ENCODE peak calls at places on chromosomes 4 and X, in six cellular contexts. A is A549; Y is pancreas; M is Jurkat, Clone E6-1; D is lower lobe of right lung; P is esophagus squamous epithelium. Z is an unnamed sample.

GRCh38 chr4:79576480-79576803 is 168.4 kb upstream of the GK2 start:
- DNase-seq in A (no peak), Y (no peak), M (peak), D (no peak), P (no peak), Z (peak)

GRCh38 chr4:40856836-40857362 is 107.1 kb downstream of the NSUN7 start:
- DNase-seq in A (peak), Y (peak), M (peak), D (peak), P (no peak), Z (peak)

GRCh38 chr4:7911044-7911578 is 28.6 kb downstream of the AFAP1 start:
- DNase-seq in A (no peak), Y (no peak), M (no peak), D (no peak), P (no peak), Z (peak)

GRCh38 chrX:35890699-35891098 is 28.8 kb upstream of the CFAP47 start:
- DNase-seq in A (peak), Y (no peak), M (peak), D (no peak), P (no peak), Z (peak)

GRCh38 chr4:29565256-29565655 is 1154.9 kb upstream of the PCDH7 start:
- DNase-seq in A (no peak), Y (no peak), M (no peak), D (no peak), P (no peak), Z (no peak)

GRCh38 chr4:24160358-24160757 is 270.5 kb upstream of the PPARGC1A start:
- DNase-seq in A (no peak), Y (no peak), M (no peak), D (no peak), P (no peak), Z (no peak)

GRCh38 chrX:1502241-1502640 is 34.7 kb downstream of the P2RY8 start:
- DNase-seq in A (no peak), Y (no peak), M (no peak), D (no peak), P (no peak), Z (no peak)

GRCh38 chr4:170446782-170447181 is 357.0 kb upstream of the AADAT start:
- DNase-seq in A (no peak), Y (no peak), M (no peak), D (no peak), P (no peak), Z (no peak)

GRCh38 chrX:119763175-119763574 is 4.8 kb downstream of the SOWAHD start:
- DNase-seq in A (no peak), Y (no peak), M (no peak), D (no peak), P (no peak), Z (no peak)

GRCh38 chr4:102826105-102826889 is 1.1 kb downstream of the UBE2D3 start:
- DNase-seq in A (no peak), Y (peak), M (no peak), D (no peak), P (no peak), Z (no peak)

GRCh38 chrX:105191878-105192277 is 28.6 kb downstream of the TEX13A start:
- DNase-seq in A (no peak), Y (no peak), M (no peak), D (no peak), P (no peak), Z (peak)

GRCh38 chrX:39821709-39822095 is 276.1 kb downstream of the BCOR start:
- DNase-seq in A (no peak), Y (peak), M (no peak), D (no peak), P (no peak), Z (no peak)

GRCh38 chr4:41013746-41014145 is 200.6 kb downstream of the APBB2 start:
- DNase-seq in A (no peak), Y (no peak), M (no peak), D (no peak), P (no peak), Z (no peak)

GRCh38 chr4:169906104-169906503 is 120.1 kb downstream of the MFAP3L start:
- DNase-seq in A (no peak), Y (no peak), M (no peak), D (no peak), P (no peak), Z (no peak)

GRCh38 chr4:147821555-147821954 is 89.7 kb downstream of the ARHGAP10 start:
- DNase-seq in A (no peak), Y (no peak), M (no peak), D (no peak), P (no peak), Z (no peak)

GRCh38 chr4:85455942-85456341 is 19.0 kb upstream of the ARHGAP24 start:
- DNase-seq in A (no peak), Y (no peak), M (no peak), D (no peak), P (no peak), Z (no peak)

GRCh38 chr4:17066241-17066640 is 167.8 kb upstream of the LDB2 start:
- DNase-seq in A (no peak), Y (no peak), M (no peak), D (no peak), P (no peak), Z (no peak)

GRCh38 chr4:158209825-158210807 is at the start of gene TMEM144:
- DNase-seq in A (peak), Y (peak), M (no peak), D (peak), P (peak), Z (peak)

GRCh38 chr4:14234330-14234729 is 606.8 kb upstream of the BOD1L1 start:
- DNase-seq in A (no peak), Y (no peak), M (no peak), D (no peak), P (no peak), Z (no peak)

GRCh38 chr4:73317092-73317491 is 58.5 kb upstream of the ANKRD17 start:
- DNase-seq in A (no peak), Y (no peak), M (no peak), D (no peak), P (no peak), Z (no peak)

GRCh38 chr4:37762294-37763163 is 64.0 kb upstream of the PGM2 start:
- DNase-seq in A (no peak), Y (no peak), M (peak), D (no peak), P (no peak), Z (peak)

GRCh38 chr4:172573899-172574298 is 594.7 kb upstream of the GALNT7 start:
- DNase-seq in A (no peak), Y (no peak), M (no peak), D (no peak), P (no peak), Z (no peak)

GRCh38 chr4:45484740-45485139 is 639.1 kb downstream of the GABRG1 start:
- DNase-seq in A (no peak), Y (no peak), M (no peak), D (no peak), P (no peak), Z (no peak)

GRCh38 chrX:155612312-155613224 is at the start of gene TMLHE:
- DNase-seq in A (peak), Y (peak), M (peak), D (peak), P (no peak), Z (peak)

GRCh38 chr4:8316251-8316771 is 46.8 kb downstream of the HTRA3 start:
- DNase-seq in A (no peak), Y (peak), M (no peak), D (no peak), P (no peak), Z (no peak)

GRCh38 chrX:132651411-132652086 is 162.7 kb upstream of the MBNL3 start:
- DNase-seq in A (no peak), Y (no peak), M (no peak), D (no peak), P (no peak), Z (no peak)

GRCh38 chrX:40130207-40130606 is 32.4 kb upstream of the BCOR start:
- DNase-seq in A (peak), Y (no peak), M (no peak), D (no peak), P (no peak), Z (peak)

GRCh38 chr4:154658680-154659402 is 46.4 kb upstream of the FGG start:
- DNase-seq in A (no peak), Y (no peak), M (no peak), D (no peak), P (no peak), Z (no peak)

DNA sequence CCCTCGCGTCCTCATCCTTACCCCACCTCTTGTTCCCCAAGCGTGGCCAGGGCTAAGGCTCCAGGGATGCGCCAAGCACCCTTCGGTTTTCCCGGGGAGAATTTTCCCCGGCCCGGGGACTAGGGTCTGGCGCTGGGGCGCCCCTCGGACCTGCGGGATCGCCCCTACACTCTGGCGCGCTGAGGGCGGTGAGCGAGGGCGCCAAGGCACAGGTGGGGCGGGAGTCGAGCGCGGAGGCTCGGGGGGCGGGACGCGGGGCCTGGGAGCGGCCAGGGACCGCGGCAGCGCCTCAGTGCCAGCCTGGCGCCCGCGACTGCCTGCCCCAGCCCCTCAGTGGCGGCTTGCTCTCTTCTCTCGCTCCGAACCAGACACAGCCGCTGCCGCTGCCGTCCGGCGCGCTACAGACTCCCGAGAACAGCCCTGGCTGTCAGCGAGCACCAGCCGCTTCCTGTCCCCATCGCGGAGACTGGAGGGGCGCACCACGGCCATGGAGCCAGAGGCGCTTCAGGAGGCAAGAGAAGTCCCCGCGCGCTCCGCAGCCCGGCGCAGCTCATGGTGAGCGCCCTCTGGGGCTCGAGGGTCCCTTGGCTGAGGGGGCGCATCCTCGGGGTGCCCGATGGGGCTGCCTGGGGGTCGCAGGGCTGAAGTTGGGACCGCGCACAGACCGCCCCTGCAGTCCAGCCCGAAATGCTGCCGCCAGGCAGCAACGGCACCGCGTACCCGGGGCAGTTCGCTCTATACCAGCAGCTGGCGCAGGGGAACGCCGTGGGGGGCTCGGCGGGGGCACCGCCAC is at the start of gene DRD5:
- DNase-seq in A (no peak), Y (no peak), M (no peak), D (no peak), P (no peak), Z (no peak)
- H3K4me3 ChIP-seq in A (no peak), Y (no peak), M (no peak), D (no peak), P (peak), Z (peak)

GRCh38 chr4:6665320-6665654 is 24.8 kb downstream of the MRFAP1 start:
- DNase-seq in A (no peak), Y (no peak), M (no peak), D (no peak), P (no peak), Z (no peak)

GRCh38 chr4:6659897-6660296 is 19.4 kb downstream of the MRFAP1 start:
- DNase-seq in A (no peak), Y (no peak), M (no peak), D (no peak), P (no peak), Z (no peak)

GRCh38 chr4:6662591-6662990 is 22.1 kb downstream of the MRFAP1 start:
- DNase-seq in A (no peak), Y (no peak), M (no peak), D (no peak), P (no peak), Z (no peak)

GRCh38 chr4:6660430-6660829 is 19.9 kb downstream of the MRFAP1 start:
- DNase-seq in A (no peak), Y (no peak), M (no peak), D (no peak), P (no peak), Z (no peak)

DNA sequence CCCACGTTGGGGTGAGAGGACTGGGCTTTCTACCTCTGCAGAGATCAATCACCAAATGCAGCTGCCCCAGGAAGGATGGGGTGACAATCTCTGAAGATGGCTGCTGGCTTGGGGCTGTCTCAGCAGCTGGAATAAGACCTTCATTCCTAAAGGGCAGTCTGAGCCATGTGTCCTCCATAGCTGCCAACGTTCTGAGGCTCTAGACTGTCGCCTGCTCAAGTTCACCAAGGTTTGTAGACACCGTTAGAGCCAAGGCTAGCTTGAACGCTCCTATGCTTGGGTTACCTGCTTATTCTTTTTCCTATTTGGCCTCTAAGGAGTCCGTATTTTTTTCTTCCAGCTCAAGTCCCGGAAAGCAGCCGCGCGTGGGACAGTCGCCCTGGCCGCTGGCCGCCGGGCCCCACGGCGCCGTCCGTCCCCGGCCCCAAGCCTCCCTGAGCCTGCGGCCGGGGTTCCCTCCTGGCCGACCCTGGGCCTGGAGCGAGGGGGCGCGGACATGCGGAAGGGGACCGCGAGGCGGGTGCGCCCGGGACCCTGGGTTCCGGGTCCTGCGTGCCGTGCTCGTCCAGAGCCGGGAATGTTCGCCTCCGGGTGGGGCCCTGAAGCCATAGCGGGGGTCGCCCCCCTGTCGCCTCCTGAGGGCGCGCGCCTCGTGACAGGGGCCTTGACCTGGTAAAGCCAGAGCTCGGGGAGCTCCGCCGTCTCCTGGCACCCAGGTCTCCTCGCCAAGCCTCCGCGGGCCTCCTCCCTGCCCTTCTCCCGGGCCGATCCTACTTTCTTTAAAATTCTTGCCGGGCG is 23.3 kb downstream of the MRFAP1 start:
- DNase-seq in A (no peak), Y (no peak), M (no peak), D (no peak), P (no peak), Z (no peak)
- H3K4me3 ChIP-seq in A (peak), Y (no peak), M (no peak), D (peak), P (peak), Z (no peak)

GRCh38 chr4:183657564-183657963 is 1.4 kb downstream of the RWDD4 start:
- DNase-seq in A (no peak), Y (no peak), M (no peak), D (no peak), P (no peak), Z (no peak)
- H3K4me3 ChIP-seq in A (peak), Y (peak), M (peak), D (peak), P (peak), Z (no peak)

GRCh38 chr4:51930557-51930956 is 87.6 kb downstream of the DCUN1D4 start:
- DNase-seq in A (no peak), Y (no peak), M (no peak), D (no peak), P (no peak), Z (no peak)
- H3K4me3 ChIP-seq in A (no peak), Y (no peak), M (no peak), D (no peak), P (no peak), Z (no peak)

DNA sequence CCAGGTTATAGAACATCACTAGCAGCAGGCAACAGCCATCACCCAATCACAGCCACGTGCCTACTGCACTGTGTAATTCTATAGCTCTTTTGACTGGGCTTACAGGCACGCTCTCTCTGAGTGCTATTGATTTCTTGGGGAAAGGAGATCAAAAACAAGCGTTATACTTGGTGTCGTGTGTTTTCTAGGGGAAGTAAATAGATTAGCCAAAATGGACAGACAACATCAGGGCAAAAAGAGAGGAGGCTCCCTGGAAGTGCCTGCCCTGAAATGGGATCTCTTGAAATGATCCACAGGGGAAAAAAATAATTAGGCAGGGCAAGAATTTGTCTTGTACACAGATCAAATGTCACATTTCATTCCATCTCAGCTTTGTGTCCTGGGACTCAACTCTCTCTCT is 300.6 kb upstream of the LCORL start:
- DNase-seq in A (no peak), Y (no peak), M (no peak), D (no peak), P (no peak), Z (no peak)
- H3K4me3 ChIP-seq in A (no peak), Y (no peak), M (no peak), D (no peak), P (no peak), Z (no peak)

GRCh38 chrX:38578152-38578551 is 16.8 kb downstream of the TSPAN7 start:
- DNase-seq in A (no peak), Y (no peak), M (no peak), D (no peak), P (no peak), Z (no peak)

GRCh38 chrX:38577738-38578137 is 16.4 kb downstream of the TSPAN7 start:
- DNase-seq in A (no peak), Y (no peak), M (no peak), D (no peak), P (no peak), Z (no peak)

DNA sequence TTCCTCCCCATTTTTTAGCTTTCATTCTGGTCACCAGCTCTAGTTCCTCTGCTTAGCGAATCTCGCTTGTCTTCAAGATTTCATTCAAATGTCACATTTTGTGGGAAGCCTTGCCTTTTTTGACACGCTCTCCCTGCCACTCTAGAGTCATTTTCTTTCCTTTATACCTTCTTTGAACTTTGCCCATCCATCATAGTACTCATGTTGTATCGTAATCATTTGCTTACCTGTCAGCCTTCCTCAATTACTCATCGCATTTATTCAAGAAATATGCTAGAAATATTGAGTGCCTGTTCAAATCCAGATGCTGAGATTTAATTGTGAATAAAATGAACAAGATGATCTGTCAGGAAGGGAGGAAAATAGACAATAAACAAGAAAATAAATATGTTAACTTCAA is 21.8 kb downstream of the TSPAN7 start:
- DNase-seq in A (no peak), Y (no peak), M (no peak), D (no peak), P (no peak), Z (no peak)
- H3K4me3 ChIP-seq in A (no peak), Y (no peak), M (no peak), D (no peak), P (no peak), Z (no peak)

GRCh38 chr4:139670765-139671164 is 5.1 kb downstream of the MGST2 start:
- DNase-seq in A (no peak), Y (no peak), M (no peak), D (no peak), P (no peak), Z (no peak)
- H3K4me3 ChIP-seq in A (no peak), Y (no peak), M (no peak), D (no peak), P (no peak), Z (no peak)